ENCODE peak calls at places on chromosomes 11 and 22, in eight cellular contexts. P is kidney tubule cell; E is activated CD8-positive, alpha-beta memory T cell treated with anti-CD3 and anti-CD28 coated beads for 24 hours; X is NCI-H748 treated with DMSO at 0.1 percent for 48 hours; I is caudate nucleus; O is body of pancreas; K is lung microvascular endothelial cell; U is iris pigment epithelial cell. D is an unnamed sample.

GRCh38 chr11:111352235-111352746 is 26.8 kb downstream of the POU2AF1 start:
- DNase-seq in P (no peak), U (no peak), I (no peak), O (no peak), K (no peak), X (no peak), E (no peak), D (no peak)

GRCh38 chr11:7056828-7057513 is 31.8 kb upstream of the RBMXL2 start:
- DNase-seq in E (no peak), I (no peak), U (peak), X (no peak), O (no peak), K (no peak), P (peak), D (no peak)

GRCh38 chr11:11931461-11932055 is 76.9 kb downstream of the DKK3 start:
- DNase-seq in I (no peak), U (peak), E (no peak), O (no peak), K (peak), P (peak), X (peak), D (peak)

GRCh38 chr22:23068832-23069385 is 1.4 kb upstream of the GNAZ start:
- DNase-seq in P (no peak), K (no peak), X (no peak), U (no peak), E (no peak), O (no peak), I (no peak), D (no peak)

GRCh38 chr11:108221401-108221800 is 1.0 kb downstream of the NPAT start:
- DNase-seq in E (no peak), U (peak), O (no peak), X (no peak), I (no peak), K (peak), P (peak), D (peak)

GRCh38 chr22:29748248-29748893 is 18.4 kb downstream of the ZMAT5 start:
- DNase-seq in O (no peak), E (no peak), X (no peak), P (peak), I (no peak), U (peak), K (no peak), D (no peak)

GRCh38 chr11:58394195-58394594 is 12.5 kb downstream of the OR5B3 start:
- DNase-seq in I (no peak), O (no peak), X (no peak), K (peak), P (peak), U (peak), E (no peak), D (no peak)

GRCh38 chr11:87097582-87097981 is 59.8 kb downstream of the TMEM135 start:
- DNase-seq in K (peak), I (no peak), P (peak), X (no peak), U (peak), O (peak), E (peak), D (peak)

GRCh38 chr22:19150482-19151328 is 613 bp upstream of the GSC2 start:
- DNase-seq in P (no peak), K (no peak), U (no peak), O (no peak), I (no peak), X (no peak), E (no peak), D (no peak)

GRCh38 chr11:22752908-22753310 is 76.7 kb downstream of the SVIP start:
- DNase-seq in I (no peak), P (no peak), E (no peak), O (peak), K (no peak), X (no peak), U (no peak), D (no peak)

GRCh38 chr11:2304156-2305139 is 2.6 kb downstream of the TSPAN32 start:
- DNase-seq in U (no peak), E (no peak), P (no peak), X (no peak), K (no peak), O (no peak), I (no peak), D (no peak)

GRCh38 chr11:75771646-75772410 is 3.2 kb downstream of the DGAT2 start:
- DNase-seq in P (peak), U (peak), O (no peak), K (no peak), E (no peak), X (no peak), I (no peak), D (no peak)

GRCh38 chr11:45847908-45848316 is 637 bp downstream of the CRY2 start:
- DNase-seq in E (no peak), X (peak), U (peak), P (peak), I (no peak), K (peak), O (peak), D (peak)

GRCh38 chr11:20364412-20364792 is 888 bp downstream of the HTATIP2 start:
- DNase-seq in P (no peak), O (peak), U (no peak), K (no peak), X (no peak), I (no peak), E (peak), D (no peak)

GRCh38 chr11:106077609-106078517 is at the start of gene AASDHPPT:
- DNase-seq in K (peak), O (peak), X (peak), E (no peak), P (peak), I (no peak), U (peak), D (peak)

GRCh38 chr11:112786196-112786595 is 175.0 kb upstream of the NCAM1 start:
- DNase-seq in I (no peak), P (no peak), X (no peak), E (peak), K (no peak), U (no peak), O (no peak), D (no peak)

GRCh38 chr11:6943131-6943530 is 16.9 kb downstream of the ZNF215 start:
- DNase-seq in K (no peak), X (no peak), E (no peak), U (peak), O (no peak), P (no peak), I (no peak), D (no peak)

GRCh38 chr11:393219-394033 is 583 bp upstream of the PKP3 start:
- DNase-seq in I (no peak), O (no peak), P (peak), E (no peak), U (peak), K (no peak), X (no peak), D (no peak)

GRCh38 chr22:35575116-35575748 is 34.6 kb downstream of the RASD2 start:
- DNase-seq in X (no peak), E (no peak), K (no peak), P (no peak), U (no peak), O (no peak), I (peak), D (no peak)

GRCh38 chr11:63560506-63561179 is 2.5 kb downstream of the PLAAT2 start:
- DNase-seq in O (peak), X (no peak), K (no peak), I (no peak), P (peak), E (no peak), U (no peak), D (no peak)

GRCh38 chr11:59187020-59187419 is 15.1 kb downstream of the DTX4 start:
- DNase-seq in P (no peak), O (no peak), I (no peak), U (no peak), K (no peak), E (no peak), X (no peak), D (no peak)

GRCh38 chr11:79047356-79047755 is 393.5 kb downstream of the TENM4 start:
- DNase-seq in K (no peak), P (no peak), U (no peak), O (no peak), I (no peak), X (no peak), E (no peak), D (no peak)

GRCh38 chr11:2758751-2759150 is 59.0 kb upstream of the KCNQ1OT1 start:
- DNase-seq in U (no peak), P (no peak), E (no peak), X (no peak), I (no peak), O (no peak), K (no peak), D (no peak)

GRCh38 chr11:27210509-27210908 is 152.5 kb downstream of the CCDC34 start:
- DNase-seq in P (no peak), O (no peak), E (no peak), I (no peak), U (no peak), X (no peak), K (no peak), D (no peak)

GRCh38 chr11:65778431-65778900 is 2.3 kb downstream of the AP5B1 start:
- DNase-seq in K (no peak), U (no peak), P (no peak), O (no peak), E (peak), X (no peak), I (no peak), D (no peak)

GRCh38 chr11:78465169-78465942 is 47.7 kb upstream of the GAB2 start:
- DNase-seq in U (no peak), K (no peak), X (no peak), O (no peak), I (no peak), P (no peak), E (peak), D (no peak)

GRCh38 chr11:18865951-18866350 is 73.3 kb downstream of the MRGPRX1 start:
- DNase-seq in E (no peak), I (no peak), O (no peak), X (no peak), U (no peak), P (no peak), K (no peak), D (peak)

GRCh38 chr11:91156041-91156440 is 933.2 kb upstream of the CHORDC1 start:
- DNase-seq in X (no peak), P (peak), I (no peak), E (no peak), K (no peak), U (peak), O (no peak), D (no peak)

GRCh38 chr11:107655607-107656006 is 56.2 kb downstream of the SLN start:
- DNase-seq in P (no peak), E (no peak), U (no peak), K (no peak), X (no peak), I (no peak), O (no peak), D (no peak)

GRCh38 chr11:7635137-7635536 is 38.2 kb downstream of the CYB5R2 start:
- DNase-seq in P (no peak), O (peak), U (no peak), I (peak), X (no peak), K (no peak), E (no peak), D (no peak)